ENCODE peak calls at places on chromosomes 11 and 22, in ten cellular contexts. L, M, B, W, Q, J, Y, S, G and D are unnamed samples.

GRCh38 chr11:118437046-118437735 is 899 bp downstream of the KMT2A start:
- DNase-seq in L (no peak), M (no peak), B (no peak), W (peak), Q (peak), J (peak), Y (no peak), S (peak), G (peak), D (no peak)

GRCh38 chr11:44568706-44569473 is 3.4 kb downstream of the CD82 start:
- DNase-seq in L (peak), M (peak), B (peak), W (peak), Q (peak), J (no peak), Y (peak), S (peak), G (peak), D (peak)

GRCh38 chr11:121476379-121477032 is 23.7 kb upstream of the SORL1-AS1 start:
- DNase-seq in L (no peak), M (no peak), B (no peak), W (peak), Q (peak), J (no peak), Y (no peak), S (no peak), G (peak), D (no peak)

GRCh38 chr11:112113539-112114457 is 27.1 kb downstream of the SDHD start:
- DNase-seq in L (peak), M (no peak), B (peak), W (peak), Q (peak), J (no peak), Y (peak), S (no peak), G (peak), D (peak)

GRCh38 chr11:10654211-10655150 is 39.1 kb downstream of the IRAG1 start:
- DNase-seq in L (no peak), M (no peak), B (no peak), W (peak), Q (peak), J (no peak), Y (no peak), S (no peak), G (peak), D (peak)

GRCh38 chr11:92024788-92025187 is 199.8 kb upstream of the FAT3 start:
- DNase-seq in L (no peak), M (no peak), B (no peak), W (peak), Q (peak), J (no peak), Y (no peak), S (no peak), G (peak), D (no peak)

GRCh38 chr11:45022294-45023064 is 71.8 kb upstream of the TP53I11 start:
- DNase-seq in L (no peak), M (no peak), B (no peak), W (no peak), Q (peak), J (no peak), Y (peak), S (no peak), G (peak), D (no peak)

GRCh38 chr11:70897429-70897828 is 354.9 kb downstream of the SHANK2 start:
- DNase-seq in L (no peak), M (no peak), B (no peak), W (no peak), Q (no peak), J (no peak), Y (no peak), S (no peak), G (no peak), D (no peak)

GRCh38 chr11:121881806-121882205 is 234.2 kb downstream of the BLID start:
- DNase-seq in L (no peak), M (no peak), B (no peak), W (peak), Q (peak), J (no peak), Y (no peak), S (no peak), G (peak), D (no peak)

GRCh38 chr11:72446929-72447753 is 12.8 kb upstream of the CLPB start:
- DNase-seq in L (no peak), M (no peak), B (peak), W (peak), Q (peak), J (no peak), Y (no peak), S (no peak), G (peak), D (peak)

GRCh38 chr22:17891427-17892167 is 117.3 kb upstream of the BID start:
- DNase-seq in L (no peak), M (no peak), B (no peak), W (no peak), Q (no peak), J (no peak), Y (no peak), S (no peak), G (no peak), D (no peak)

GRCh38 chr11:110305169-110306018 is 9.0 kb upstream of the RDX start:
- DNase-seq in L (no peak), M (no peak), B (no peak), W (peak), Q (peak), J (no peak), Y (peak), S (no peak), G (peak), D (no peak)

GRCh38 chr22:37843746-37844089 is 416 bp downstream of the ANKRD54 start:
- DNase-seq in L (no peak), M (no peak), B (no peak), W (no peak), Q (no peak), J (no peak), Y (no peak), S (peak), G (peak), D (no peak)

GRCh38 chr11:126748097-126748756 is 252.3 kb downstream of the KIRREL3 start:
- DNase-seq in L (no peak), M (no peak), B (no peak), W (no peak), Q (no peak), J (no peak), Y (no peak), S (no peak), G (no peak), D (peak)

GRCh38 chr22:46545041-46545796 is 7.8 kb upstream of the CELSR1 start:
- DNase-seq in L (no peak), M (no peak), B (no peak), W (peak), Q (peak), J (no peak), Y (no peak), S (no peak), G (peak), D (no peak)

GRCh38 chr22:44129614-44129976 is 51.1 kb upstream of the PARVG start:
- DNase-seq in L (peak), M (no peak), B (no peak), W (peak), Q (peak), J (no peak), Y (no peak), S (no peak), G (no peak), D (no peak)

GRCh38 chr11:36056160-36056751 is 112.4 kb downstream of the LDLRAD3 start:
- DNase-seq in L (no peak), M (no peak), B (no peak), W (peak), Q (peak), J (no peak), Y (no peak), S (no peak), G (peak), D (peak)

GRCh38 chr11:44596541-44597276 is 31.2 kb downstream of the CD82 start:
- DNase-seq in L (no peak), M (no peak), B (peak), W (peak), Q (no peak), J (no peak), Y (no peak), S (no peak), G (no peak), D (peak)

GRCh38 chr11:16346975-16347374 is 9.4 kb downstream of the SOX6 start:
- DNase-seq in L (no peak), M (no peak), B (no peak), W (peak), Q (peak), J (no peak), Y (peak), S (no peak), G (no peak), D (no peak)

GRCh38 chr11:76903325-76903724 is 42.6 kb downstream of the ACER3 start:
- DNase-seq in L (no peak), M (no peak), B (no peak), W (peak), Q (peak), J (no peak), Y (no peak), S (no peak), G (peak), D (no peak)

GRCh38 chr11:14973621-14974020 is 1.5 kb upstream of the CALCA start:
- DNase-seq in L (no peak), M (no peak), B (no peak), W (no peak), Q (no peak), J (no peak), Y (no peak), S (peak), G (no peak), D (no peak)

GRCh38 chr22:48371391-48371790 is 1456.3 kb downstream of the BRD1 start:
- DNase-seq in L (no peak), M (no peak), B (no peak), W (no peak), Q (no peak), J (no peak), Y (no peak), S (no peak), G (no peak), D (no peak)

GRCh38 chr11:3123316-3123715 is 41.8 kb downstream of the OSBPL5 start:
- DNase-seq in L (no peak), M (peak), B (peak), W (no peak), Q (no peak), J (no peak), Y (no peak), S (peak), G (no peak), D (no peak)

GRCh38 chr22:29043906-29044575 is 17.6 kb downstream of the C22orf31 start:
- DNase-seq in L (no peak), M (no peak), B (no peak), W (no peak), Q (peak), J (no peak), Y (no peak), S (no peak), G (peak), D (no peak)

GRCh38 chr11:78825531-78825930 is 250.9 kb upstream of the NARS2 start:
- DNase-seq in L (no peak), M (no peak), B (peak), W (no peak), Q (no peak), J (no peak), Y (no peak), S (no peak), G (no peak), D (no peak)

GRCh38 chr11:66311470-66311964 is 5.3 kb downstream of the CD248 start:
- DNase-seq in L (no peak), M (no peak), B (no peak), W (no peak), Q (no peak), J (no peak), Y (no peak), S (no peak), G (no peak), D (no peak)

GRCh38 chr11:126487711-126488110 is 132.2 kb downstream of the ST3GAL4 start:
- DNase-seq in L (no peak), M (no peak), B (no peak), W (no peak), Q (no peak), J (no peak), Y (no peak), S (no peak), G (no peak), D (no peak)

GRCh38 chr11:34869425-34869824 is 46.8 kb downstream of the APIP start:
- DNase-seq in L (no peak), M (no peak), B (no peak), W (no peak), Q (no peak), J (no peak), Y (no peak), S (no peak), G (no peak), D (peak)

GRCh38 chr11:24239016-24239720 is 257.7 kb upstream of the LUZP2 start:
- DNase-seq in L (no peak), M (no peak), B (peak), W (no peak), Q (peak), J (no peak), Y (peak), S (no peak), G (peak), D (no peak)

GRCh38 chr11:130599073-130599654 is 150.7 kb downstream of the ADAMTS15 start:
- DNase-seq in L (no peak), M (no peak), B (no peak), W (no peak), Q (no peak), J (no peak), Y (no peak), S (peak), G (no peak), D (no peak)

GRCh38 chr11:20103281-20103680 is 57.0 kb downstream of the DBX1 start:
- DNase-seq in L (no peak), M (no peak), B (no peak), W (no peak), Q (no peak), J (no peak), Y (no peak), S (no peak), G (no peak), D (no peak)

GRCh38 chr11:13011366-13012036 is 2.4 kb downstream of the RASSF10 start:
- DNase-seq in L (no peak), M (no peak), B (no peak), W (peak), Q (peak), J (no peak), Y (no peak), S (no peak), G (no peak), D (no peak)
- H3K4me3 ChIP-seq in L (peak), M (no peak), B (no peak), W (peak), Q (peak), J (no peak), Y (no peak), S (no peak), G (no peak), D (no peak)

GRCh38 chr11:62444271-62444833 is 25.5 kb downstream of the SCGB1A1 start:
- DNase-seq in L (no peak), M (peak), B (no peak), W (no peak), Q (no peak), J (no peak), Y (no peak), S (peak), G (no peak), D (no peak)

GRCh38 chr11:62446091-62446490 is 27.3 kb downstream of the SCGB1A1 start:
- DNase-seq in L (no peak), M (no peak), B (no peak), W (no peak), Q (no peak), J (no peak), Y (no peak), S (peak), G (peak), D (no peak)

GRCh38 chr11:62443390-62444201 is 24.8 kb downstream of the SCGB1A1 start:
- DNase-seq in L (no peak), M (no peak), B (no peak), W (no peak), Q (no peak), J (no peak), Y (no peak), S (peak), G (no peak), D (no peak)

GRCh38 chr11:62445314-62445740 is 26.5 kb downstream of the SCGB1A1 start:
- DNase-seq in L (no peak), M (no peak), B (peak), W (no peak), Q (no peak), J (no peak), Y (no peak), S (peak), G (peak), D (no peak)

DNA sequence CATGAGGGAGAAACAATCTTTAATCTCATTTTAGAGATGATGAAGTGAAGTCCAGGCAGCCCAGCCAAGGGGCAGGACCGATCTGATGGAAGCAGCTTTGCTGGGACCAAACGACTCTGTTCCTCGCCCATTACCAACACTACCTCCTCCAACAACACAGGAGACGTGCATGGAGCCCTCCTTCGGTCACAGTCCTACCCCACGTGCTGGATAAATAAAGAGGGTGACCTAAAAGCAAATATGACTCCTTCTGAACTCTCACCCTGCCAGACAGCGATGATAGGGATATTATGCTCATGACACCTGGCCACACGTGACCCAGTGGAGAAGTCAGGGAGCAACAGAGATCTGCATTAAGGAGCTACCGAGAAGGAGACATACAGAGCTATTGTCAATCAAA is 26.0 kb downstream of the SCGB1A1 start:
- DNase-seq in L (no peak), M (no peak), B (no peak), W (no peak), Q (no peak), J (no peak), Y (no peak), S (no peak), G (no peak), D (no peak)
- H3K4me3 ChIP-seq in L (no peak), M (peak), B (peak), W (no peak), Q (no peak), J (peak), Y (peak), S (no peak), G (no peak), D (no peak)

DNA sequence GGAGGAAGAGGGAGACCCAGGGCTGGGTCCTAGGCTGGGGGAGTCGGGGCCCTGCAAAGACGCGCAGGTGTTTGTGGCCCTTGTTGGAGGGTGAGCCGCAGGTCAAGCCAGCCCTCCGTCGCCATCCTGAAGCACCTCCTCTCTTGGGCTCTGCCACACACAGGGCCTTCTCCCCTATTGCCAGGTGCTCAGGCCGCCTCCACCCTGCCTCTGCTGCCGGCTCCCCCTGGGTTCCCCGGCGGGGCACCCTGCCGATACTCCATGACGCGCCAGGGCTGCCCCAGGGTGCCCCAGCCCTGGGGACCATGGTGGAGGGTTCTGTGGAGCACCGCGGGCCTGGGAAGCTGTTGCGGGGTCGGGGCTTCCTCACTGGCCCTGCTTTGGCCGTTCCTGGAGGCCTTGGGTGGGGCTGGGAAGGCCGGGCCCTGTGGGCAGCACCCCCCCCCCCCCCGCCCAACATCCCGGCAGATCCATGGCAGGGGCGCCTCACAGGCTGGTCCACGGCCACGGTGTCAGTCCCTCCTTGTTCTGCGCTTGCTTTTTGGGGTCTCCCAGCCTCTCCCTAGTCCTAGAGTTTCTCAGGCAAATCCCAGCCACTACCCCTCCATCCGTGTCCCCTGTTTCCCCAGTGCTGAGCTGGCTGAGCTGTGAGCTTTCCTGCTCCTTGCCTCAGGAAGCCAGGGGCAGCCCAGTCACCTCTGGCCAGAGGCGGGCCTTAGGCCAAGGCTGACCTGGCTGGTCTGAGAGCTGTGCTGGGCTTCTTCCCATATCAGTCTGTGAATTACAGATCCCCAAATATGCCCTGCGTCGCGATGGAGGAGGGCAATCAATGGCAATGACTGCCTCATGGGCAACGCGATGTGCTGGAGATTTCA is 2.3 kb upstream of the ADORA2A start:
- DNase-seq in L (no peak), M (no peak), B (no peak), W (no peak), Q (no peak), J (no peak), Y (no peak), S (no peak), G (no peak), D (no peak)
- H3K4me3 ChIP-seq in L (no peak), M (peak), B (no peak), W (no peak), Q (no peak), J (peak), Y (no peak), S (no peak), G (no peak), D (no peak)

GRCh38 chr11:86066033-86066432 is 2.9 kb downstream of the PICALM start:
- DNase-seq in L (no peak), M (no peak), B (no peak), W (no peak), Q (no peak), J (no peak), Y (no peak), S (no peak), G (no peak), D (no peak)
- H3K4me3 ChIP-seq in L (peak), M (peak), B (peak), W (peak), Q (peak), J (peak), Y (peak), S (peak), G (peak), D (no peak)

DNA sequence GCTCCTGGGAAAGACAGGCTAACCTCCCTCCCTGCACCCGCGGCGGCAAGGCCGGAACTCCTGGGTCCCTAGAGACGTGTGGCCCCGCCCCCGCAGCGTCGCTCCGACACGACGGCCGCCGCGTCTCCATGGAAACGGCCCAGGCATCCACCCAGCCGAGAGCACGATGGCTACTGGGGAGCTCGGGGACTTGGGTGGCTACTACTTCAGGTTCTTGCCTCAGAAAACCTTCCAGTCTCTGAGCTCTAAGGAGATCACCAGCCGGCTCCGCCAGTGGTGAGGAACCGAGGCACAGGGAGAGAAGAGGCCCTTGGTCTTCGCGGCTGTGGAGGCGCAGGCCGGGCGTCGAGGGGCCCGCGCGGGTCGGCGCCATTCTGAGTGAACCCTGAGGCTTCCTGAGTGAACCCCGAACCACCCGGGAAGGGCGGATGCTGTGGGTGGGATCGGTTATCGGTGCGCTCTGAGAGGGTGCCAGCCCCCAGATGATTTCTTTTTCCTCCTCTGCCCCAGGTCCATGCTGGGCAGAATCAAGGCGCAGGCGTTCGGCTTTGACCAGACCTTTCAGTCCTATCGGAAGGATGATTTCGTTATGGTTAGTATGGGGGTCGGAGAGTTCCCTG is at the start of gene CFAP300:
- DNase-seq in L (no peak), M (peak), B (no peak), W (peak), Q (peak), J (peak), Y (peak), S (peak), G (peak), D (no peak)
- H3K4me3 ChIP-seq in L (peak), M (peak), B (peak), W (peak), Q (peak), J (peak), Y (peak), S (peak), G (peak), D (peak)

GRCh38 chr11:38402063-38402462 is 1804.0 kb upstream of the RAG2 start:
- DNase-seq in L (no peak), M (no peak), B (no peak), W (no peak), Q (no peak), J (no peak), Y (no peak), S (no peak), G (no peak), D (no peak)
- H3K4me3 ChIP-seq in L (no peak), M (no peak), B (no peak), W (no peak), Q (no peak), J (no peak), Y (no peak), S (no peak), G (no peak), D (no peak)

GRCh38 chr11:85718991-85719807 is 33.2 kb upstream of the CCDC89 start:
- DNase-seq in L (peak), M (no peak), B (peak), W (peak), Q (peak), J (no peak), Y (peak), S (peak), G (peak), D (no peak)
- H3K4me3 ChIP-seq in L (peak), M (peak), B (peak), W (no peak), Q (no peak), J (peak), Y (peak), S (no peak), G (no peak), D (no peak)